ENCODE peak calls at places on chromosome 15, in six cellular contexts. I is fibroblast of the aortic adventitia; B is stimulated activated CD4-positive, alpha-beta T cell treated with anti-CD3 and anti-CD28 coated beads, Interleukin-12 subunit alpha, Interleukin-12 subunit beta, amount 100 ng/mL, for 48 hours; T is anterior cingulate cortex; U is OCI-LY7; E is T-helper 1 cell. D is an unnamed sample.

GRCh38 chr15:70617911-70618287 is 145.5 kb downstream of the UACA start:
- DNase-seq in B (no peak), E (no peak), I (no peak), T (no peak), U (no peak), D (no peak)

GRCh38 chr15:32979710-32980109 is 214.8 kb downstream of the FMN1 start:
- DNase-seq in U (no peak), I (peak), T (no peak), B (no peak), E (no peak), D (no peak)

GRCh38 chr15:82140859-82141258 is 95.0 kb upstream of the MEX3B start:
- DNase-seq in B (no peak), U (no peak), E (no peak), T (no peak), I (no peak), D (no peak)

GRCh38 chr15:72176743-72177142 is 20.8 kb downstream of the GRAMD2A start:
- DNase-seq in U (no peak), I (no peak), E (no peak), T (no peak), B (no peak), D (no peak)

GRCh38 chr15:100192092-100192695 is 149.6 kb downstream of the ADAMTS17 start:
- DNase-seq in I (no peak), T (no peak), B (no peak), U (no peak), E (no peak), D (peak)

GRCh38 chr15:57216288-57216687 is 160.0 kb upstream of the CGNL1 start:
- DNase-seq in I (peak), B (no peak), U (no peak), T (no peak), E (no peak), D (no peak)

GRCh38 chr15:89196994-89197393 is 24.4 kb downstream of the RLBP1 start:
- DNase-seq in U (no peak), I (no peak), T (no peak), B (no peak), E (no peak), D (no peak)

GRCh38 chr15:68252925-68253534 is 23.5 kb upstream of the CLN6 start:
- DNase-seq in E (no peak), T (no peak), U (peak), B (peak), I (peak), D (peak)

GRCh38 chr15:42704492-42704926 is 32.4 kb downstream of the CDAN1 start:
- DNase-seq in I (peak), E (no peak), T (no peak), B (peak), U (peak), D (peak)

GRCh38 chr15:57251941-57252340 is 124.4 kb upstream of the CGNL1 start:
- DNase-seq in B (no peak), I (peak), T (no peak), E (no peak), U (no peak), D (no peak)

D was measured in NCI-H2081.